ENCODE peak calls at places on chromosomes 13 and 19, in nine cellular contexts. F, B, E, M, I, D, V, L and W are unnamed samples.

GRCh38 chr19:8324186-8325050 is 3.1 kb downstream of the RPS28 start:
- DNase-seq in V (peak), L (no peak), F (no peak), D (no peak), I (no peak), B (no peak), M (no peak), E (no peak), W (no peak)

GRCh38 chr19:7926021-7926726 is at the start of gene CTXN1:
- DNase-seq in L (no peak), E (no peak), V (peak), B (peak), D (peak), I (peak), F (peak), M (no peak), W (no peak)

GRCh38 chr13:97471721-97472120 is 37.8 kb downstream of the RAP2A start:
- DNase-seq in I (no peak), V (no peak), L (no peak), F (no peak), E (no peak), D (no peak), B (no peak), M (no peak), W (no peak)

GRCh38 chr13:21674271-21675009 is 3.6 kb downstream of the FGF9 start:
- DNase-seq in D (no peak), M (no peak), E (no peak), V (no peak), F (no peak), L (no peak), I (no peak), B (no peak), W (no peak)

GRCh38 chr13:79434578-79434977 is 28.5 kb upstream of the RBM26 start:
- DNase-seq in E (no peak), I (no peak), V (no peak), M (no peak), D (no peak), F (no peak), B (no peak), L (no peak), W (no peak)

GRCh38 chr13:42478531-42479156 is 95.3 kb upstream of the TNFSF11 start:
- DNase-seq in B (no peak), L (no peak), F (peak), M (no peak), V (no peak), D (no peak), I (peak), E (peak), W (no peak)

GRCh38 chr19:9057505-9058258 is 29.2 kb upstream of the OR1M1 start:
- DNase-seq in E (no peak), I (no peak), V (no peak), M (no peak), B (no peak), L (no peak), F (no peak), D (no peak), W (no peak)

GRCh38 chr13:40084934-40085333 is 429.5 kb downstream of the COG6 start:
- DNase-seq in M (no peak), L (no peak), E (no peak), V (no peak), I (no peak), F (no peak), D (no peak), B (no peak), W (no peak)

GRCh38 chr19:56689198-56689597 is 17.6 kb upstream of the ZNF835 start:
- DNase-seq in V (no peak), F (no peak), E (no peak), I (no peak), B (no peak), L (no peak), D (no peak), M (no peak), W (no peak)

GRCh38 chr19:18058208-18059009 is 28.3 kb downstream of the IL12RB1 start:
- DNase-seq in D (peak), M (no peak), L (peak), I (peak), B (peak), V (peak), E (peak), F (peak), W (peak)

GRCh38 chr13:51148952-51149573 is 38.0 kb upstream of the C13orf42 start:
- DNase-seq in M (no peak), E (no peak), D (no peak), V (peak), I (peak), B (no peak), F (peak), L (no peak), W (no peak)

GRCh38 chr13:39105110-39105509 is 66.9 kb downstream of the NHLRC3 start:
- DNase-seq in D (no peak), L (no peak), B (no peak), I (no peak), E (no peak), F (peak), M (no peak), V (no peak), W (no peak)

GRCh38 chr19:56566904-56567273 is 379 bp upstream of the ZNF470 start:
- DNase-seq in I (no peak), L (peak), D (no peak), M (no peak), F (peak), B (peak), E (no peak), V (peak), W (no peak)

GRCh38 chr13:98214707-98215106 is 37.6 kb upstream of the RNF113B start:
- DNase-seq in M (no peak), I (no peak), V (peak), E (no peak), F (no peak), L (no peak), D (no peak), B (no peak), W (no peak)

GRCh38 chr13:25478186-25478585 is 106.4 kb downstream of the ATP8A2 start:
- DNase-seq in I (no peak), D (no peak), E (no peak), B (no peak), L (no peak), V (no peak), M (no peak), F (no peak), W (no peak)